ENCODE peak calls at places on chromosomes 7 and 10, in nine cellular contexts. F is heart right ventricle; Z is CD8-positive, alpha-beta T cell; P is left ventricle myocardium inferior; A is fibroblast of lung; K is ovary; X is Panc1; E is neuronal stem cell; U is tibial artery. Y is an unnamed sample.

GRCh38 chr7:151851782-151852181 is 25.1 kb downstream of the PRKAG2 start:
- DNase-seq in F (peak; percentile 15), Z (no peak), P (peak; percentile 28), A (no peak), K (no peak), X (no peak), E (no peak), U (peak; percentile 79), Y (no peak)

GRCh38 chr7:147547252-147547897 is 1043.2 kb upstream of the C7orf33 start:
- DNase-seq in F (no peak), Z (no peak), P (no peak), A (peak; percentile 4), K (no peak), X (no peak), E (no peak), U (no peak), Y (no peak)

GRCh38 chr7:154927624-154928125 is 75.2 kb downstream of the PAXIP1 start:
- DNase-seq in F (no peak), Z (peak; percentile 68), P (peak; percentile 45), A (peak; percentile 95), K (peak; percentile 86), X (peak; percentile 86), E (peak; percentile 61), U (peak; percentile 81), Y (peak; percentile 35)

GRCh38 chr10:77618117-77618516 is 19.5 kb downstream of the KCNMA1 start:
- DNase-seq in F (no peak), Z (no peak), P (no peak), A (no peak), K (no peak), X (no peak), E (no peak), U (no peak), Y (no peak)

GRCh38 chr10:121949473-121949872 is 21.6 kb upstream of the ATE1 start:
- DNase-seq in F (no peak), Z (no peak), P (no peak), A (no peak), K (no peak), X (no peak), E (no peak), U (no peak), Y (no peak)

GRCh38 chr7:37341033-37341630 is 107.5 kb downstream of the ELMO1 start:
- DNase-seq in F (no peak), Z (no peak), P (no peak), A (no peak), K (no peak), X (no peak), E (no peak), U (no peak), Y (no peak)

GRCh38 chr10:86688398-86688921 is 20.1 kb downstream of the LDB3 start:
- DNase-seq in F (no peak), Z (peak; percentile 27), P (peak; percentile 56), A (peak; percentile 77), K (peak; percentile 67), X (no peak), E (peak; percentile 54), U (no peak), Y (peak; percentile 73)

GRCh38 chr7:142018154-142018553 is 22.5 kb downstream of the MGAM start:
- DNase-seq in F (no peak), Z (no peak), P (no peak), A (no peak), K (no peak), X (no peak), E (no peak), U (no peak), Y (no peak)

GRCh38 chr7:73387221-73387828 is 46.3 kb upstream of the FZD9 start:
- DNase-seq in F (no peak), Z (no peak), P (no peak), A (no peak), K (no peak), X (no peak), E (no peak), U (no peak), Y (no peak)

GRCh38 chr7:13742719-13743640 is 246.5 kb downstream of the ETV1 start:
- DNase-seq in F (no peak), Z (no peak), P (no peak), A (peak; percentile 78), K (no peak), X (peak; percentile 36), E (no peak), U (no peak), Y (no peak)

GRCh38 chr7:152481082-152481481 is 45.3 kb upstream of the KMT2C start:
- DNase-seq in F (no peak), Z (no peak), P (no peak), A (no peak), K (no peak), X (no peak), E (no peak), U (no peak), Y (no peak)

GRCh38 chr7:81688622-81689411 is 81.0 kb downstream of the HGF start:
- DNase-seq in F (no peak), Z (no peak), P (no peak), A (no peak), K (no peak), X (no peak), E (no peak), U (no peak), Y (no peak)

GRCh38 chr7:51012569-51013217 is 230.0 kb upstream of the GRB10 start:
- DNase-seq in F (no peak), Z (no peak), P (no peak), A (no peak), K (no peak), X (no peak), E (no peak), U (no peak), Y (no peak)

GRCh38 chr7:102331536-102332275 is 24.5 kb downstream of the SPDYE6 start:
- DNase-seq in F (no peak), Z (no peak), P (no peak), A (no peak), K (no peak), X (no peak), E (no peak), U (peak; percentile 9), Y (no peak)

GRCh38 chr7:133662276-133662675 is 409.4 kb downstream of the EXOC4 start:
- DNase-seq in F (no peak), Z (no peak), P (no peak), A (no peak), K (no peak), X (no peak), E (no peak), U (no peak), Y (no peak)

GRCh38 chr7:133668296-133669060 is 415.6 kb downstream of the EXOC4 start:
- DNase-seq in F (no peak), Z (no peak), P (no peak), A (peak; percentile 39), K (no peak), X (no peak), E (no peak), U (no peak), Y (no peak)

GRCh38 chr7:133662830-133663229 is 410.0 kb downstream of the EXOC4 start:
- DNase-seq in F (no peak), Z (no peak), P (no peak), A (no peak), K (no peak), X (no peak), E (no peak), U (no peak), Y (no peak)
- H3K27ac ChIP-seq in F (no peak overlapping the region), Z (no peak overlapping the region), P (no peak overlapping the region), A (no peak overlapping the region), K (no peak overlapping the region), X (no peak overlapping the region), E (no peak overlapping the region), U (no peak overlapping the region), Y (no peak overlapping the region)

GRCh38 chr7:2105917-2106316 is 126.8 kb downstream of the MAD1L1 start:
- DNase-seq in F (no peak), Z (no peak), P (no peak), A (no peak), K (no peak), X (no peak), E (no peak), U (no peak), Y (no peak)

GRCh38 chr7:2107386-2108085 is 125.2 kb downstream of the MAD1L1 start:
- DNase-seq in F (no peak), Z (no peak), P (no peak), A (no peak), K (no peak), X (no peak), E (no peak), U (no peak), Y (peak; percentile 28)

GRCh38 chr7:2105280-2105679 is 127.5 kb downstream of the MAD1L1 start:
- DNase-seq in F (no peak), Z (no peak), P (no peak), A (no peak), K (no peak), X (no peak), E (no peak), U (no peak), Y (no peak)

GRCh38 chr7:2106506-2106905 is 126.2 kb downstream of the MAD1L1 start:
- DNase-seq in F (no peak), Z (no peak), P (no peak), A (no peak), K (no peak), X (no peak), E (no peak), U (no peak), Y (no peak)

DNA sequence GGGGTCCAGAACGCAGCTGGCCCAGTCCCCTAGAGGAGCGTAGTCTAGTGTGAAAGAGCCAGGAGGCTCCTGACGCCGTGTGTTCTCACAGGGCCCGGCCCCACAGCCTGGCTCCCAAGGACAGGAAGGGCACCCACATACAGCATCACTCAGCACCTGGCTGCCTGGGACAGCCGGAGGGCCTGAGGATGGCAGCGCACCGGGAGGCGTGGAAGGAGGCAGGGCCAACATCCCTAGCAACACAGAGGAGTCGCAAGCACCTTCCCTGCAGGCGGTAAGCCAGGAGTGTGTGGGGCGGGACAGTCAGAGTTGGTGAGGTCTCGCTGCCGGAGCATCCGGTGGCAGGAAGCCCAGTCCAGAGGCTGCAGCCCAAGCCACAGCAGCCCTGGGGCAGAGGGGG is 125.8 kb downstream of the MAD1L1 start:
- DNase-seq in F (peak; percentile 43), Z (no peak), P (peak; percentile 50), A (no peak), K (peak; percentile 56), X (no peak), E (no peak), U (no peak), Y (no peak)
- H3K27ac ChIP-seq in F (peak overlapping the region; percentile 25), Z (no peak overlapping the region), P (peak overlapping the region; percentile 37), A (no peak overlapping the region), K (no peak overlapping the region), X (no peak overlapping the region), E (no peak overlapping the region), U (no peak overlapping the region), Y (peak overlapping the region; percentile 98)

GRCh38 chr10:13728898-13729535 is 142.3 kb downstream of the PRPF18 start:
- DNase-seq in F (no peak), Z (no peak), P (no peak), A (no peak), K (no peak), X (no peak), E (no peak), U (no peak), Y (no peak)
- H3K27ac ChIP-seq in F (no peak overlapping the region), Z (no peak overlapping the region), P (no peak overlapping the region), A (no peak overlapping the region), K (no peak overlapping the region), X (no peak overlapping the region), E (no peak overlapping the region), U (no peak overlapping the region), Y (no peak overlapping the region)

DNA sequence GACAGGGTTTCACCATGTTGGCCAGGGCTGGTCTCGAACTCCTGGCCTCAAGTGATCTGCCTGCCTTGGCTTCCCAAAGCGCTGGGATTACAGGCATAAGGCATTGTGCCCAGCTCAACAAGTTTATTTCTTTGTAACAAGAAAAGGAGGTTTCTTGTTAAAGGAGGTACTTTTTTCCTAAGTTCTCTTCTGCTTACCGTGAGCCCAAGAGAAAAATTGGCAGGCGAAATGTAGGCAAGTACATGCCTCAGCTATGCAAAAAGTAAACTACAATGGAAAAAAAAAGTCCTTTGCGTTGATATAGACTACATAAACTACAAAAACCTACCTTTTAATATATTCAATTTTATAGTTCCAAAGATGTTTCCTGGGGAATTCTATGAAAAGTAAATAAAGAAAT is 122.6 kb downstream of the DKK1 start:
- DNase-seq in F (no peak), Z (no peak), P (no peak), A (peak; percentile 70), K (no peak), X (no peak), E (no peak), U (no peak), Y (no peak)
- H3K27ac ChIP-seq in F (no peak overlapping the region), Z (no peak overlapping the region), P (no peak overlapping the region), A (no peak overlapping the region), K (no peak overlapping the region), X (peak overlapping the region; percentile 98), E (no peak overlapping the region), U (no peak overlapping the region), Y (no peak overlapping the region)

Y was measured in caudate nucleus.